ENCODE peak calls at places on chromosomes 3 and 15, in four cellular contexts. S is prostate gland, R is WERI-Rb-1, U is mucosa of descending colon. I is an unnamed sample.

GRCh38 chr15:29094711-29095110 is 174.9 kb downstream of the NSMCE3 start:
- DNase-seq in S (no peak), R (no peak), U (no peak), I (no peak)

GRCh38 chr3:4341336-4341675 is 38.1 kb downstream of the SETMAR start:
- DNase-seq in S (no peak), R (no peak), U (no peak), I (no peak)

GRCh38 chr15:62752687-62753517 is 289.6 kb upstream of the TPM1 start:
- DNase-seq in S (no peak), R (no peak), U (no peak), I (no peak)

GRCh38 chr3:57942872-57943283 is 65.3 kb upstream of the FLNB start:
- DNase-seq in S (peak; percentile 94), R (no peak), U (no peak), I (no peak)

GRCh38 chr3:155241559-155241958 is 51.9 kb downstream of the STRIT1 start:
- DNase-seq in S (no peak), R (peak; percentile 47), U (no peak), I (no peak)

GRCh38 chr3:56783644-56784451 is 17.9 kb downstream of the ARHGEF3 start:
- DNase-seq in S (peak; percentile 93), R (no peak), U (no peak), I (no peak)

GRCh38 chr3:172777901-172778300 is 27.4 kb downstream of the ECT2 start:
- DNase-seq in S (no peak), R (peak; percentile 9), U (no peak), I (no peak)

GRCh38 chr3:126085841-126086240 is 1.9 kb upstream of the SLC41A3 start:
- DNase-seq in S (no peak), R (no peak), U (no peak), I (no peak)

GRCh38 chr3:53833650-53834049 is 12.6 kb downstream of the CHDH start:
- DNase-seq in S (no peak), R (no peak), U (no peak), I (no peak)

GRCh38 chr3:152737021-152737908 is 97.7 kb upstream of the P2RY1 start:
- DNase-seq in S (no peak), R (no peak), U (no peak), I (peak; percentile 63)

GRCh38 chr15:69324565-69324964 is 25.9 kb downstream of the PAQR5 start:
- DNase-seq in S (no peak), R (no peak), U (no peak), I (no peak)

GRCh38 chr15:57947781-57948180 is 117.7 kb downstream of the ALDH1A2 start:
- DNase-seq in S (no peak), R (no peak), U (no peak), I (no peak)

GRCh38 chr3:126621171-126621570 is 33.8 kb downstream of the TXNRD3 start:
- DNase-seq in S (no peak), R (no peak), U (no peak), I (no peak)

GRCh38 chr3:38458796-38459498 is 5.3 kb downstream of the ACVR2B start:
- DNase-seq in S (peak; percentile 72), R (no peak), U (peak; percentile 73), I (no peak)

GRCh38 chr3:177468816-177469590 is 271.7 kb upstream of the TBL1XR1 start:
- DNase-seq in S (no peak), R (no peak), U (no peak), I (no peak)

GRCh38 chr15:94287794-94288246 is 56.5 kb downstream of the MCTP2 start:
- DNase-seq in S (no peak), R (no peak), U (peak; percentile 58), I (no peak)

GRCh38 chr15:63554337-63554927 is 42.8 kb upstream of the FBXL22 start:
- DNase-seq in S (no peak), R (no peak), U (no peak), I (no peak)

GRCh38 chr15:91974321-91974720 is 120.8 kb downstream of the SLCO3A1 start:
- DNase-seq in S (no peak), R (no peak), U (no peak), I (no peak)
- TF ChIP-seq CTCF in S (no peak), R (no peak), U (no peak), I (no peak)

DNA sequence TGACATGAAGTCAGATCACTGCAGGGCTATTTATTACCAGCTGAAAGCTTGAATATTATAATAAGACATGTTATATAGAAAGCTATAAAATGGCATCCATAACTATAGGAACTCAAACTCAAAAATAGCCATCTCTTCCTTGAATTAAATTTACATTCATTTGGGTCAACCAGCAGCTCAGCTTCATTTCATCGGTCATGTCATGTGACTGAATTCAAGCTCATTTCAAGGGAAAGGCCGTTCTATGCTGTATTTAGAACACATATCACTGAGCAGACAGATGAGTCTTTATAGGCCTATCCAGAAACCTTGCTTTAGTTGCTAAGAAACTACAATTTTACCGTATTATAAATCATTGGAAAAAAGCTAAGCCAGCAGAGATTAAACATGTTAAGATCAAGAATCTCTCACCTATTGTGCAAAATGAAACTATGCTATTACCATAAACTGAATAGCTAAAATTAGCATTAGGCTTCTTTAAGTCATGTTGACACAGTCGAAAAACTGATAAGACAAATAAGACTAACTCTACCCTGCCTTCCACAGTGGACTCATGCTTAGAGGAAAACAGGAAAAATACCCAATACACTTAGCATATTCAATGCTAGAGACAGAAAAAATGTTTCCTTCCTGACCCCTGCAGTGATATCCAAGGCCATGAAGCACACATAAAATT is 2.3 kb downstream of the NPTN start:
- DNase-seq in S (no peak), R (no peak), U (no peak), I (no peak)
- H3K4me3 ChIP-seq in S (no peak overlapping the region), R (no peak overlapping the region), U (no peak overlapping the region), I (no peak overlapping the region)

GRCh38 chr15:42528970-42529369 is 19.6 kb downstream of the LRRC57 start:
- DNase-seq in S (no peak), R (no peak), U (no peak), I (no peak)
- H3K36me3 ChIP-seq in S (no peaks in the 10 kb centered on the region), R (peaks cover 10% of the 10 kb centered on the region), U (no peaks in the 10 kb centered on the region), I (no peaks in the 10 kb centered on the region)

DNA sequence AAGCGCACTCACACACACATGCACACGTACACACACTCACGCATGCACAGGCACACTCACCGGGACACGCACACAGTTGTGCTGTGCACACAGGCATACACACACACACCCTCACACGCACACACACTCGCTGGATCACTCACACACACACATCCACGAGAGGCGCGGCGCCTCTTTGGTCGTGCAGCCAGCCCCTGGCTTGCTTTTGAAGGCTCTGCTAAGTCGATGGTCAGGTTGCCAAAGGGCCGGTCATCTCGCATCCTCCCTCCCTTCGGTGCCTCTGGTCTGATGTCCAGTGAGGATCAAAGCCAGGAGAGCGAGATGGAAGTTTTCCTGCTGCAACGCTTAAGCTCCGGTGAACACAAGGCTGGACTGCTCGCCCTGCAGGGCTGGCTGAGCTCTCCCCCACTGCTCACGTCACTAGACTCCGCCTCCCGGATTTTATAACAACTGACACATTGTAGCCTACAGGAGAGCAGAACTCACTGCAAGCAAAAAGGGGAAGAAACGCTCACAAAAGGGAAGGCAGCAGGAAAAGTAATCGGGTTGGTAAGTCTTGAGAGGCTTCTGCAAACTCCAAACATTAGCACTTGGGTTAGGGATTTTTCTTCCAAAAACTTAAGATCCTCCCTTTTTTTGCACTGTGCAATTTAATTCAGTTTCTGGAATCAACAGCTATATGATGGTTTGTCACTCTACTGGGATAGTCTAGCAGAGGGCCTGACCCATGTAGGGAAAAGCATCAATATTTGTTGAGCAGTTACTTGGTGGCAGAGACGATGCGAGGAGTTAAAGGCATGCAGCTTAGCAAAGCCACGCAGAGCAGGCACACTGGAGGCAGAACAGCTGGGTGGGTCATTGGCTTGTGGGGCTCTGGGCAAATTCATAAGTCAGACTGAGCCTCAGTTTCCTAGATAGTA is at the start of gene SRGAP3:
- DNase-seq in S (peak; percentile 91), R (peak; percentile 91), U (peak; percentile 81), I (peak; percentile 83)
- TF ChIP-seq CTCF in S (no peak), R (peak; percentile 34), U (no peak), I (peak; percentile 29)

GRCh38 chr15:31226011-31226410 is 100.6 kb upstream of the KLF13 start:
- DNase-seq in S (no peak), R (no peak), U (no peak), I (no peak)

GRCh38 chr15:31230630-31231485 is 95.8 kb upstream of the KLF13 start:
- DNase-seq in S (no peak), R (no peak), U (peak; percentile 73), I (no peak)

GRCh38 chr15:31227235-31227634 is 99.4 kb upstream of the KLF13 start:
- DNase-seq in S (no peak), R (no peak), U (no peak), I (no peak)

GRCh38 chr15:31227954-31228542 is 98.6 kb upstream of the KLF13 start:
- DNase-seq in S (no peak), R (no peak), U (no peak), I (no peak)

DNA sequence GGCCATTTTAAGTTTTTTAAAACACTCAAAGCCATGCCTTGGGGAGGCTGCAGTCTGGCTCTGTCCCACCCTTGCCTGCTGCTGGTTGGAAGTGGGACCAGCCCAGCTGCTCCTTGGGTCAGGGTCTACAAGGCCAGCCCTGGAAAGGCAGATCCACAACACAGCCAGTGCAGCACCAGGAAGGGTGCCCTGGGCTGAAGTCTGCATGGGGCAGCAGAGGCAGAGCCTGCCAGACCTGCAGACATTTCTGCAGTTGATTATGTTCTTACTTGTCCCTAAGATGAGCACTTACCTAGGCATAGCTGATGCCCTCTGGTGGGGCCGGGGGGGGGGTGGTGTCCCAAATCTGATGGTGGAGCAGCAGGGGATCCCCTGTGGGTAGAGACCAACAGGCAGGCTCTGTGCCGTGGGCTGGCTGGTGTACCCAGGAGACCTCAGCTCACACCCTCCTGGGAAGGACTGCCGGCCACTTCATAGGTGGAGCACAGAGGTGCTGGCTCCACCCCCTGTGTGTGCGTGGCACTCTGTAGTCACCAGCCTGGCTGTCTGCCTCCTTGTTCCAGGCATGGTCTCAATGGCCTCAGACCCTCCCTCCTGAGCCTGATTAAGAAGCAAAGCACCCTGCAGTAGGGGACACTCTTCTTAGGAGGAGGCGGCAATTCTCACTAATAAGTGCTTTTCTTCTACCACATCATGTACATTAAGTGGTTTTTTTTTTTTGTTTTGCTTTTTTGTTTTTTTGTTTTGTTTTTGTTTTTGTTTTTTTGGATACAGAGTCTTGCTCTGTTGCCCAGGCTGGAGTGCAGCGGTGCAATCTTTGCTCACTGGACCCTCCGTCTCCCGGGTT is 97.4 kb upstream of the KLF13 start:
- DNase-seq in S (no peak), R (no peak), U (peak; percentile 85), I (no peak)
- H3K4me3 ChIP-seq in S (no peak overlapping the region), R (no peak overlapping the region), U (no peak overlapping the region), I (no peak overlapping the region)

GRCh38 chr3:186464424-186465093 is 79.6 kb downstream of the CRYGS start:
- DNase-seq in S (no peak), R (no peak), U (no peak), I (no peak)
- H3K36me3 ChIP-seq in S (no peaks in the 10 kb centered on the region), R (no peaks in the 10 kb centered on the region), U (no peaks in the 10 kb centered on the region), I (no peaks in the 10 kb centered on the region)

GRCh38 chr3:179067839-179068238 is 3.8 kb downstream of the ZMAT3 start:
- DNase-seq in S (no peak), R (no peak), U (no peak), I (no peak)
- TF ChIP-seq CTCF in S (no peak), R (no peak), U (no peak), I (no peak)